ENCODE peak calls at places on chromosomes 7 and 10, in eight cellular contexts. K is A549, P is mammary epithelial cell, H is prostate gland, U is stomach, O is IMR-90, M is Panc1, D is tibial artery. I is an unnamed sample. For H3K4me1, the result is how much of the 10 kb centered on the place peaks cover.

GRCh38 chr10:44725404-44725803 is 185.7 kb upstream of the TMEM72 start:
- DNase-seq in K (no peak), P (no peak), H (no peak), U (no peak), O (peak), M (no peak), D (no peak), I (no peak)

GRCh38 chr7:91351374-91351773 is 87.1 kb downstream of the FZD1 start:
- DNase-seq in K (no peak), P (peak), H (no peak), U (no peak), O (peak), M (no peak), D (no peak), I (no peak)

GRCh38 chr7:46152671-46153070 is 231.6 kb upstream of the IGFBP3 start:
- DNase-seq in K (no peak), P (no peak), H (no peak), U (no peak), O (no peak), M (no peak), D (no peak), I (no peak)

GRCh38 chr7:158850390-158851174 is 5.8 kb upstream of the DYNC2I1 start:
- DNase-seq in K (no peak), P (no peak), H (no peak), U (no peak), O (no peak), M (no peak), D (no peak), I (no peak)

GRCh38 chr10:11045995-11046394 is 28.3 kb downstream of the CELF2 start:
- DNase-seq in K (no peak), P (no peak), H (no peak), U (no peak), O (no peak), M (no peak), D (no peak), I (no peak)

GRCh38 chr10:82622478-82622877 is 747.5 kb downstream of the NRG3 start:
- DNase-seq in K (no peak), P (no peak), H (no peak), U (no peak), O (no peak), M (no peak), D (no peak), I (no peak)

GRCh38 chr7:144787127-144787526 is 48.7 kb downstream of the TPK1 start:
- DNase-seq in K (no peak), P (no peak), H (no peak), U (no peak), O (no peak), M (no peak), D (no peak), I (no peak)

GRCh38 chr10:89337493-89337892 is 9.7 kb downstream of the IFIT3 start:
- DNase-seq in K (no peak), P (peak), H (no peak), U (no peak), O (peak), M (no peak), D (no peak), I (no peak)

GRCh38 chr10:124534231-124534798 is 72.7 kb downstream of the LHPP start:
- DNase-seq in K (no peak), P (no peak), H (no peak), U (peak), O (no peak), M (no peak), D (peak), I (no peak)

GRCh38 chr10:24744966-24745365 is 21.3 kb upstream of the ARHGAP21 start:
- DNase-seq in K (no peak), P (no peak), H (no peak), U (no peak), O (peak), M (no peak), D (no peak), I (no peak)

GRCh38 chr10:74887614-74888284 is 61.3 kb downstream of the KAT6B start:
- DNase-seq in K (no peak), P (no peak), H (no peak), U (no peak), O (no peak), M (no peak), D (no peak), I (no peak)

GRCh38 chr7:152046531-152046930 is 21.1 kb downstream of the GALNT11 start:
- DNase-seq in K (no peak), P (no peak), H (no peak), U (no peak), O (no peak), M (no peak), D (no peak), I (no peak)

GRCh38 chr7:50142421-50143113 is 49.5 kb upstream of the ZPBP start:
- DNase-seq in K (no peak), P (no peak), H (no peak), U (no peak), O (peak), M (no peak), D (no peak), I (peak)

GRCh38 chr10:78248651-78249464 is 215.2 kb downstream of the RPS24 start:
- DNase-seq in K (no peak), P (peak), H (no peak), U (no peak), O (peak), M (no peak), D (no peak), I (peak)

GRCh38 chr7:134693256-134693655 is 46.6 kb downstream of the BPGM start:
- DNase-seq in K (no peak), P (peak), H (no peak), U (no peak), O (peak), M (no peak), D (peak), I (no peak)

GRCh38 chr7:82740246-82740848 is 296.8 kb upstream of the CACNA2D1 start:
- DNase-seq in K (peak), P (peak), H (no peak), U (peak), O (peak), M (peak), D (no peak), I (no peak)

GRCh38 chr10:90969947-90970673 is 49.2 kb upstream of the ANKRD1 start:
- DNase-seq in K (no peak), P (peak), H (no peak), U (no peak), O (peak), M (no peak), D (no peak), I (no peak)

GRCh38 chr10:22183771-22184466 is 33.9 kb downstream of the EBLN1 start:
- DNase-seq in K (no peak), P (no peak), H (no peak), U (no peak), O (peak), M (no peak), D (no peak), I (no peak)

GRCh38 chr7:44183386-44183785 is 5.9 kb downstream of the GCK start:
- DNase-seq in K (no peak), P (no peak), H (no peak), U (no peak), O (no peak), M (no peak), D (no peak), I (no peak)

GRCh38 chr7:356691-357462 is 66.9 kb downstream of the FOXL3 start:
- DNase-seq in K (no peak), P (no peak), H (peak), U (no peak), O (no peak), M (no peak), D (no peak), I (no peak)

GRCh38 chr7:20298486-20298901 is 32.2 kb upstream of the ITGB8 start:
- DNase-seq in K (no peak), P (peak), H (no peak), U (no peak), O (no peak), M (no peak), D (no peak), I (no peak)

GRCh38 chr10:95445837-95446347 is 115.3 kb downstream of the SORBS1 start:
- DNase-seq in K (peak), P (peak), H (peak), U (peak), O (peak), M (peak), D (peak), I (peak)

GRCh38 chr7:774161-775109 is 47.4 kb upstream of the PRKAR1B start:
- DNase-seq in K (peak), P (peak), H (peak), U (peak), O (peak), M (no peak), D (no peak), I (peak)

GRCh38 chr7:44076101-44076895 is 6.0 kb downstream of the POLM start:
- DNase-seq in K (no peak), P (no peak), H (no peak), U (peak), O (no peak), M (no peak), D (no peak), I (no peak)

GRCh38 chr7:152872061-152872744 is 112.7 kb downstream of the ACTR3B start:
- DNase-seq in K (no peak), P (no peak), H (no peak), U (no peak), O (no peak), M (no peak), D (no peak), I (no peak)

GRCh38 chr10:65670087-65670486 is 1255.7 kb upstream of the LRRTM3 start:
- DNase-seq in K (no peak), P (peak), H (no peak), U (no peak), O (peak), M (no peak), D (no peak), I (no peak)

GRCh38 chr7:144513332-144513731 is 109.8 kb upstream of the NOBOX start:
- DNase-seq in K (peak), P (no peak), H (no peak), U (no peak), O (no peak), M (peak), D (no peak), I (peak)

GRCh38 chr7:149005427-149006344 is 22.6 kb downstream of the PDIA4 start:
- DNase-seq in K (peak), P (peak), H (peak), U (peak), O (peak), M (no peak), D (peak), I (peak)

GRCh38 chr10:22927661-22928403 is at the start of gene ARMC3:
- DNase-seq in K (peak), P (peak), H (peak), U (peak), O (no peak), M (peak), D (no peak), I (peak)

GRCh38 chr10:87961314-87961713 is 97.9 kb downstream of the PTEN start:
- DNase-seq in K (no peak), P (no peak), H (no peak), U (no peak), O (peak), M (peak), D (no peak), I (no peak)

GRCh38 chr7:74269757-74270277 is 15.6 kb upstream of the RFC2 start:
- DNase-seq in K (peak), P (peak), H (no peak), U (peak), O (peak), M (no peak), D (no peak), I (peak)

GRCh38 chr7:16785316-16785715 is 19.5 kb downstream of the AGR2 start:
- DNase-seq in K (no peak), P (no peak), H (no peak), U (no peak), O (no peak), M (no peak), D (no peak), I (no peak)

GRCh38 chr10:77231375-77231774 is 406.2 kb downstream of the KCNMA1 start:
- DNase-seq in K (no peak), P (no peak), H (no peak), U (no peak), O (no peak), M (no peak), D (no peak), I (no peak)

GRCh38 chr7:129494041-129494440 is 8.3 kb upstream of the SMKR1 start:
- DNase-seq in K (no peak), P (peak), H (no peak), U (no peak), O (peak), M (peak), D (no peak), I (no peak)

GRCh38 chr10:113434315-113434714 is 118.5 kb upstream of the HABP2 start:
- DNase-seq in K (no peak), P (no peak), H (no peak), U (no peak), O (no peak), M (no peak), D (no peak), I (no peak)

GRCh38 chr10:108782411-108782810 is 1140.9 kb downstream of the XPNPEP1 start:
- DNase-seq in K (no peak), P (no peak), H (no peak), U (no peak), O (no peak), M (no peak), D (no peak), I (no peak)

GRCh38 chr7:116446179-116446855 is 53.2 kb upstream of the CAV2 start:
- DNase-seq in K (no peak), P (no peak), H (no peak), U (no peak), O (no peak), M (no peak), D (no peak), I (no peak)

GRCh38 chr10:7433861-7434260 is 23.0 kb upstream of the SFMBT2 start:
- DNase-seq in K (no peak), P (no peak), H (no peak), U (no peak), O (no peak), M (no peak), D (no peak), I (no peak)
- H3K4me1 ChIP-seq in K (under half), P (under half), H (under half), U (under half), O (under half), M (under half), D (under half), I (under half)

GRCh38 chr10:123134915-123135414 is 805 bp upstream of the HMX3 start:
- DNase-seq in K (no peak), P (no peak), H (no peak), U (no peak), O (no peak), M (no peak), D (no peak), I (no peak)

GRCh38 chr10:123135415-123136141 is at the start of gene HMX3:
- DNase-seq in K (peak), P (peak), H (no peak), U (no peak), O (peak), M (no peak), D (no peak), I (no peak)

GRCh38 chr10:123136806-123137642 is 1.3 kb downstream of the HMX3 start:
- DNase-seq in K (no peak), P (peak), H (no peak), U (no peak), O (no peak), M (no peak), D (no peak), I (no peak)

GRCh38 chr10:123134058-123134914 is 1.5 kb upstream of the HMX3 start:
- DNase-seq in K (no peak), P (no peak), H (no peak), U (no peak), O (no peak), M (no peak), D (no peak), I (peak)

GRCh38 chr10:123136221-123136805 is 543 bp downstream of the HMX3 start:
- DNase-seq in K (no peak), P (no peak), H (no peak), U (no peak), O (no peak), M (no peak), D (no peak), I (no peak)
- H3K4me3 ChIP-seq in K (peak), P (no peak), H (peak), U (peak), O (no peak), M (peak), D (peak), I (no peak)

GRCh38 chr10:14241196-14241595 is 89.5 kb downstream of the FRMD4A start:
- DNase-seq in K (no peak), P (no peak), H (no peak), U (no peak), O (no peak), M (no peak), D (no peak), I (no peak)

GRCh38 chr10:14247650-14248258 is 83.0 kb downstream of the FRMD4A start:
- DNase-seq in K (no peak), P (no peak), H (no peak), U (no peak), O (no peak), M (no peak), D (no peak), I (no peak)

GRCh38 chr10:14240253-14241189 is 90.2 kb downstream of the FRMD4A start:
- DNase-seq in K (no peak), P (no peak), H (no peak), U (no peak), O (peak), M (no peak), D (no peak), I (no peak)

GRCh38 chr10:14244801-14245211 is 85.9 kb downstream of the FRMD4A start:
- DNase-seq in K (no peak), P (peak), H (no peak), U (no peak), O (peak), M (peak), D (no peak), I (no peak)

DNA sequence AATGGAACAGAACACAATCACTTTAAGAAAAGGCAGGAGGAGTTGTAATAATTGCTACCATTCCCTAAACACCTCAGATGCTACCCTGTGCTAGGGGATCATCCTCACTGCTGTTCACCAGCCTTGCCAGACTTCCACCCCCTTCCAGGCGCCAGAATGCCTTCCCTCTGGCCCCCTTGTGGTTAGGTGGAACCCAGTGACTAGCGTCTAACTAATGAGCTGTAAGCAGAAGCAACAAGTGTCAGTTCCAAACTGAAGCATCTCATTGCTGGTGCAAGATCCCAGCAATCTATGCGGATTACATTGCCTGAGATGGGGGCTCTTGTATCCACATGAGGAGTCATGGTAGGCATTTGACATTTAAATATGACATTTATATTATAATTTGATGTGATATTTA is 86.6 kb downstream of the FRMD4A start:
- DNase-seq in K (no peak), P (no peak), H (no peak), U (no peak), O (peak), M (no peak), D (no peak), I (no peak)
- TF ChIP-seq CTCF in K (no peak), P (no peak), H (no peak), U (no peak), O (peak), M (no peak), D (no peak), I (no peak)

GRCh38 chr7:69448071-69448470 is 150.2 kb upstream of the AUTS2 start:
- DNase-seq in K (no peak), P (no peak), H (no peak), U (no peak), O (no peak), M (no peak), D (peak), I (no peak)

GRCh38 chr7:69439636-69440325 is 158.5 kb upstream of the AUTS2 start:
- DNase-seq in K (no peak), P (no peak), H (no peak), U (no peak), O (no peak), M (no peak), D (no peak), I (no peak)

GRCh38 chr7:69450436-69450835 is 147.8 kb upstream of the AUTS2 start:
- DNase-seq in K (no peak), P (no peak), H (no peak), U (no peak), O (no peak), M (no peak), D (peak), I (no peak)

GRCh38 chr7:69443136-69443535 is 155.1 kb upstream of the AUTS2 start:
- DNase-seq in K (no peak), P (no peak), H (no peak), U (no peak), O (no peak), M (no peak), D (no peak), I (no peak)

DNA sequence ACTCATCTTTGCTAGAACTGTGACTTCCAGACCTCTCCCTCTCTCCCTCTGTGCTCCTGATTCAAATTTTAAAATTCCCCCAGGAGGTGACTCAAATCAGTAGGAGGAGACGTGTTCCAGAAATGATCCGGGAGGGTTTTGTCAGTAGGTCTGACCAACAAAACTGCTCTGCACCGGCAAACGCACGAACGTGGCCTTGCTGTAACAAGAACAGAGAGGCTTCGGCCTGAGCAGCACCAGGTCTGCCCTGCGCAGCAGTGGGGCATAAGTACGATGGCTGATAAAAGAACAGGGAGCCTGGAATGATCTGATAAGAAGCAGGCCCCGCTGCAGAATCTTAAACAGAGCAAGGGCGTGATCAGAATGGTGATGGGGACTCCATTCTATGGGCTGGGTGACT is 152.7 kb upstream of the AUTS2 start:
- DNase-seq in K (no peak), P (no peak), H (no peak), U (no peak), O (no peak), M (no peak), D (no peak), I (no peak)
- H3K4me1 ChIP-seq in K (under half), P (under half), H (under half), U (under half), O (under half), M (under half), D (under half), I (under half)

DNA sequence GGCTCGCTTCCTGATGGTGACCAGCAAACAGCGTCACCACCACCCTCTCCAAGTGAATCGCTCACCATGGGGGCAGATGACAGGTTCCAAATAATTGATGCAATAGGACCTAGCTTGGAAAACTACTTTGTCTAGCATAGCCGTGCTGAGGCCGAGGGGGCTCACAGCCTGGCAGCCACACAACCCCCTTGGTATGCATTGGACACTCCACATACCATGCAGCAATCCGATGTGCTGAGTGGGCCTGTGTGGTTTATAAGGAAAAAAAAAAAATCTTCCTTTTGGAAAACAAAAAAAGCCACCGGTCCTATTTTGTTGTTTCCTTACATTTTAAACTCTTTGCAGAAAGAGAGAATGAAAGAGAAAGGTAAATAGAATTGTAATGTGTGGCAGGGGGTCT is 15.1 kb downstream of the GATA3 start:
- DNase-seq in K (no peak), P (no peak), H (no peak), U (no peak), O (peak), M (no peak), D (no peak), I (no peak)
- H3K4me3 ChIP-seq in K (no peak), P (no peak), H (no peak), U (no peak), O (no peak), M (no peak), D (no peak), I (no peak)

DNA sequence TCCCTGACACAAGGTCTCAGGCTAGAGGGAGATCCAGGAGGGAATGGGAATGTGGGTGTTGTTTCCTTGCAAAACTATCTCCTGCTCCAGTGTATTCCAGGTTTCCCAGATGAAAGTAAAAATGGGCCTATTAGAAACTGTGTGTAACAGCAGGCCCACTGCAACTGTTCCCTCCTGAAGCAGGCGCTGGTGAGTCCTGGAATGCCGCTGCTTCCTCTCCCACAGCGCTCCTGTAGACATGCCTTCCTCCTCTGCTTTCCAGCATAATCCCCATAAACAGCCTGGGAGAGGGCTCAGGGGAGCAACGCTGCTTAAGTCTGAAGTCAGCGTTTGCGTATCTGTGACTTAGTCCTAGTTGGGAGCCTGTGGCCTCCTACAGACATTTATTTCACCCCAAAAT is 551.1 kb upstream of the FOXK1 start:
- DNase-seq in K (no peak), P (no peak), H (no peak), U (no peak), O (no peak), M (no peak), D (peak), I (no peak)
- TF ChIP-seq CTCF in K (no peak), P (no peak), H (no peak), U (no peak), O (no peak), M (no peak), D (no peak), I (no peak)

GRCh38 chr10:110508806-110509544 is 11.3 kb downstream of the DUSP5 start:
- DNase-seq in K (no peak), P (no peak), H (no peak), U (no peak), O (no peak), M (no peak), D (no peak), I (no peak)
- H3K4me1 ChIP-seq in K (half or more), P (under half), H (under half), U (under half), O (under half), M (under half), D (under half), I (under half)

I was measured in mucosa of descending colon.